ENCODE peak calls at places on chromosomes 4 and X, in six cellular contexts. Z is upper lobe of left lung, H is A549, B is HepG2, K is K562, C is GM12878. Y is an unnamed sample.

GRCh38 chr4:121686265-121686664 is 10.5 kb downstream of the ANXA5 start:
- ATAC-seq in Z (no peak), H (peak), B (no peak), K (no peak), C (no peak), Y (no peak)

GRCh38 chr4:1305781-1306455 is 16.2 kb downstream of the MAEA start:
- ATAC-seq in Z (no peak), H (no peak), B (no peak), K (no peak), C (no peak), Y (no peak)

GRCh38 chr4:40292313-40292759 is 42.8 kb upstream of the CHRNA9 start:
- ATAC-seq in Z (no peak), H (no peak), B (no peak), K (peak), C (no peak), Y (no peak)

GRCh38 chr4:140637836-140638235 is 69.1 kb upstream of the UCP1 start:
- ATAC-seq in Z (no peak), H (peak), B (peak), K (peak), C (peak), Y (no peak)

GRCh38 chr4:157824006-157824405 is 348.8 kb downstream of the GASK1B start:
- ATAC-seq in Z (no peak), H (no peak), B (no peak), K (no peak), C (no peak), Y (no peak)

GRCh38 chrX:42398967-42399631 is 378.9 kb downstream of the PPP1R2C start:
- ATAC-seq in Z (no peak), H (no peak), B (no peak), K (no peak), C (no peak), Y (no peak)

GRCh38 chrX:12891915-12892506 is 14.4 kb upstream of the TLR8 start:
- ATAC-seq in Z (no peak), H (no peak), B (no peak), K (no peak), C (peak), Y (no peak)

GRCh38 chrX:15744181-15744867 is 6.3 kb downstream of the CA5B start:
- ATAC-seq in Z (no peak), H (peak), B (peak), K (peak), C (no peak), Y (no peak)

GRCh38 chr4:128600996-128601857 is 208.3 kb upstream of the JADE1 start:
- ATAC-seq in Z (peak), H (peak), B (peak), K (peak), C (peak), Y (peak)

GRCh38 chr4:85866508-85866907 is 391.6 kb downstream of the ARHGAP24 start:
- ATAC-seq in Z (peak), H (no peak), B (no peak), K (no peak), C (peak), Y (no peak)

GRCh38 chr4:77196866-77197265 is 39.9 kb downstream of the CCNG2 start:
- ATAC-seq in Z (peak), H (no peak), B (no peak), K (no peak), C (peak), Y (no peak)

GRCh38 chr4:38783109-38783460 is 295 bp upstream of the TLR10 start:
- ATAC-seq in Z (no peak), H (no peak), B (no peak), K (no peak), C (no peak), Y (no peak)
- TF ChIP-seq CTCF in Z (no peak), H (no peak), B (no peak), K (no peak), C (no peak), Y (no peak)

GRCh38 chr4:116839826-116840225 is 245.6 kb downstream of the TRAM1L1 start:
- ATAC-seq in Z (no peak), H (no peak), B (no peak), K (no peak), C (no peak), Y (no peak)

GRCh38 chr4:116838609-116839008 is 246.8 kb downstream of the TRAM1L1 start:
- ATAC-seq in Z (no peak), H (no peak), B (no peak), K (no peak), C (no peak), Y (no peak)
- TF ChIP-seq EP300 in Z (no peak), H (no peak), B (no peak), K (no peak), C (no peak), Y (no peak)

GRCh38 chrX:130118941-130119640 is 8.8 kb upstream of the ELF4 start:
- ATAC-seq in Z (peak), H (no peak), B (no peak), K (no peak), C (no peak), Y (no peak)

GRCh38 chrX:130120321-130120731 is 10.0 kb upstream of the ELF4 start:
- ATAC-seq in Z (peak), H (peak), B (peak), K (peak), C (peak), Y (peak)

GRCh38 chrX:130121505-130121800 is 11.2 kb upstream of the ELF4 start:
- ATAC-seq in Z (no peak), H (no peak), B (no peak), K (no peak), C (no peak), Y (no peak)

GRCh38 chrX:130118396-130118795 is 8.1 kb upstream of the ELF4 start:
- ATAC-seq in Z (no peak), H (no peak), B (peak), K (no peak), C (peak), Y (no peak)

GRCh38 chrX:130120746-130121504 is 10.6 kb upstream of the ELF4 start:
- ATAC-seq in Z (peak), H (peak), B (peak), K (peak), C (peak), Y (peak)
- TF ChIP-seq POLR2A in Z (no peak), H (no peak), B (no peak), K (peak), C (peak), Y (no peak)

DNA sequence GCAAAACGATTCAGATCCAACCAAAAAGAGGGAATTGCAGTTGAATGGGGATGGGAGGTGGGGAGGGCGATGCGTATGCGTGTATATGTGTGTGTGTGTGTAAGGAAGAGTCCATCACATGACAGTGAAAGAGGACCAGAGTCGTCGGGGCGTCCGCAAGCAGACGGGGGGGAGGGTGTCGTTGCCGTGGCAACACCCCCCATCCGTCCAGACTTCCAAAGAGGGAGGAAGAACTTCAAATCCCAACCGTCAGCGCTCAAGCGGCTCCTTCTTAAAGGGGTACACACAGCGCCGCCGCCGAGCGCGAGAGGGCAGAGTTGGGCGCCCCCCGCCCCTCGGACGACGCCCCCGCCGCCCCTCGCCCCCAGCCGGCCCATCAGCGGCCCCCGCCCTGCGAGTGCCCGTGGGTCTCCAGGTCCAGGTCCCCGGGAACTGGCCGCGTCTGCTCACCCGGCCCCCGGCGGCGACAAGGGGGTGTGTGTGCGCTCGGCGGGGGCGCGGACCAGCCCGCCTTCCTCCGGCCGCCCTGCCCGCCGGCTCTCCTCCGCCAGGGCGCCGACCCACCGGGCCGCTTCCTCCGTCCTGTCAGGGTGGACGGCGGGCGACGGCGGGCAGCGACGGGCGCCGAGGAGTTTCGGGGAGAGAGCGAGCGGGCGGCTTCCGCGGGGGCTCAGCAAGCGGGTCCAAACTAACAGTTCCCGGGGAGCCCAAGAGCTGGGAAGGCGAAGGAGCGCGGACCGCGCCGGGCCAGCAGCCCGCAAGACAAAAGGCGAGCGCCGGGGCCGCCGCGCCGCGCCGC is 685 bp downstream of the LCORL start:
- ATAC-seq in Z (peak), H (peak), B (peak), K (peak), C (peak), Y (peak)
- TF ChIP-seq CTCF in Z (no peak), H (no peak), B (no peak), K (no peak), C (no peak), Y (no peak)